ENCODE peak calls at places on chromosome 11, in six cellular contexts. H is HT1080, L is SK-N-SH, Z is SJCRH30, B is OCI-LY7, W is pulmonary artery endothelial cell. U is an unnamed sample.

GRCh38 chr11:129593098-129593497 is 217.4 kb downstream of the BARX2 start:
- DNase-seq in H (no peak), L (no peak), Z (no peak), B (no peak), W (no peak), U (no peak)

GRCh38 chr11:65558002-65558784 is at the start of gene LTBP3:
- DNase-seq in H (peak; percentile 79), L (peak; percentile 90), Z (peak; percentile 64), B (no peak), W (no peak), U (peak; percentile 62)

GRCh38 chr11:122852071-122852831 is 14.0 kb downstream of the CRTAM start:
- DNase-seq in H (peak; percentile 52), L (no peak), Z (no peak), B (no peak), W (no peak), U (no peak)

GRCh38 chr11:122097419-122098001 is 18.5 kb downstream of the BLID start:
- DNase-seq in H (no peak), L (peak; percentile 32), Z (peak; percentile 31), B (no peak), W (no peak), U (peak; percentile 11)

GRCh38 chr11:102292951-102293350 is 24.3 kb upstream of the BIRC3 start:
- DNase-seq in H (no peak), L (no peak), Z (no peak), B (no peak), W (no peak), U (no peak)

GRCh38 chr11:44680982-44681597 is 45.7 kb upstream of the TSPAN18 start:
- DNase-seq in H (no peak), L (no peak), Z (no peak), B (no peak), W (no peak), U (no peak)

GRCh38 chr11:45669146-45669545 is 3.7 kb upstream of the CHST1 start:
- DNase-seq in H (peak; percentile 40), L (no peak), Z (no peak), B (no peak), W (no peak), U (no peak)

GRCh38 chr11:117859713-117860112 is 16.7 kb downstream of the FXYD6 start:
- DNase-seq in H (no peak), L (no peak), Z (no peak), B (no peak), W (no peak), U (no peak)

GRCh38 chr11:360326-361280 is 8.7 kb upstream of the B4GALNT4 start:
- DNase-seq in H (no peak), L (no peak), Z (no peak), B (no peak), W (no peak), U (no peak)

GRCh38 chr11:33402066-33402465 is 144.9 kb downstream of the HIPK3 start:
- DNase-seq in H (peak; percentile 18), L (no peak), Z (peak; percentile 64), B (peak; percentile 85), W (no peak), U (no peak)

GRCh38 chr11:46315783-46316563 is 31.3 kb upstream of the DGKZ start:
- DNase-seq in H (no peak), L (no peak), Z (no peak), B (no peak), W (no peak), U (peak; percentile 26)

GRCh38 chr11:5596611-5597201 is at the start of gene TRIM6:
- DNase-seq in H (peak; percentile 44), L (no peak), Z (no peak), B (no peak), W (no peak), U (no peak)

GRCh38 chr11:119974467-119974866 is 163.4 kb downstream of the TRIM29 start:
- DNase-seq in H (no peak), L (no peak), Z (no peak), B (no peak), W (no peak), U (no peak)

GRCh38 chr11:7603031-7603781 is 70.1 kb downstream of the CYB5R2 start:
- DNase-seq in H (no peak), L (no peak), Z (no peak), B (no peak), W (no peak), U (no peak)

GRCh38 chr11:71843858-71844257 is 10.9 kb downstream of the DEFB108B start:
- DNase-seq in H (no peak), L (no peak), Z (no peak), B (no peak), W (no peak), U (no peak)

GRCh38 chr11:113270080-113270479 is 44.3 kb upstream of the TTC12 start:
- DNase-seq in H (no peak), L (no peak), Z (no peak), B (no peak), W (no peak), U (no peak)

GRCh38 chr11:134228625-134229024 is 4.2 kb downstream of the VPS26B start:
- DNase-seq in H (no peak), L (no peak), Z (no peak), B (peak; percentile 86), W (no peak), U (no peak)

GRCh38 chr11:117589024-117589423 is 208.0 kb downstream of the DSCAML1 start:
- DNase-seq in H (no peak), L (no peak), Z (no peak), B (no peak), W (no peak), U (no peak)

GRCh38 chr11:119749006-119749565 is 20.1 kb upstream of the NECTIN1 start:
- DNase-seq in H (no peak), L (no peak), Z (no peak), B (no peak), W (no peak), U (no peak)

GRCh38 chr11:64359712-64360402 is 895 bp downstream of the RPS6KA4 start:
- DNase-seq in H (no peak), L (peak; percentile 67), Z (no peak), B (peak; percentile 49), W (no peak), U (no peak)

GRCh38 chr11:17951685-17952388 is 61.0 kb downstream of the SERGEF start:
- DNase-seq in H (no peak), L (no peak), Z (no peak), B (no peak), W (no peak), U (no peak)

GRCh38 chr11:73387594-73388021 is 11.4 kb downstream of the RELT start:
- DNase-seq in H (no peak), L (no peak), Z (peak; percentile 81), B (no peak), W (no peak), U (no peak)

GRCh38 chr11:1401656-1402221 is 12.0 kb downstream of the BRSK2 start:
- DNase-seq in H (peak; percentile 40), L (peak; percentile 94), Z (peak; percentile 67), B (peak; percentile 6), W (no peak), U (peak; percentile 65)

GRCh38 chr11:11691296-11692141 is 69.7 kb upstream of the GALNT18 start:
- DNase-seq in H (no peak), L (no peak), Z (peak; percentile 21), B (no peak), W (no peak), U (no peak)

GRCh38 chr11:3368199-3368598 is 10.7 kb downstream of the ZNF195 start:
- DNase-seq in H (no peak), L (no peak), Z (no peak), B (no peak), W (no peak), U (no peak)

GRCh38 chr11:11937433-11937832 is 71.0 kb downstream of the DKK3 start:
- DNase-seq in H (no peak), L (no peak), Z (no peak), B (no peak), W (no peak), U (no peak)

GRCh38 chr11:80593981-80594380 is 1153.2 kb upstream of the TENM4 start:
- DNase-seq in H (peak; percentile 92), L (no peak), Z (no peak), B (no peak), W (peak; percentile 89), U (no peak)

GRCh38 chr11:122897606-122898210 is 15.1 kb downstream of the JHY start:
- DNase-seq in H (peak; percentile 55), L (no peak), Z (no peak), B (no peak), W (peak; percentile 22), U (no peak)

U was measured in BE2C.